ENCODE peak calls at places on chromosomes 11 and 22, in nine cellular contexts. One of them, this sample, is unnamed.
A peak's percentile ranks its signal among the peaks of the same experiment; 100 is the strongest.

GRCh38 chr11:73193251-73194033 is 24.6 kb upstream of the P2RY2 start:
- DNase-seq in ureter: no peak
- DNase-seq in AG09319: no peak
- DNase-seq in activated B cell treated with CpG ODN at 0.5 μM for 24 hours: no peak
- DNase-seq in activated CD8-positive, alpha-beta memory T cell treated with anti-CD3 and anti-CD28 coated beads for 1 hour: no peak
- DNase-seq in glutamatergic neuron: peak; percentile 9
- DNase-seq in stimulated activated CD4-positive, alpha-beta T cell treated with anti-CD3 and anti-CD28 coated beads, Interleukin-15, amount 100 ng/mL, for 24 hours: no peak
- DNase-seq in NCI-H1092: no peak
- DNase-seq in activated CD4-positive, alpha-beta memory T cell treated with anti-CD3 and anti-CD28 coated beads for 36 hours: no peak
- DNase-seq in this sample: peak; percentile 63

GRCh38 chr22:44623771-44624510 is 78.1 kb upstream of the PRR5 start:
- DNase-seq in NCI-H1092: no peak
- DNase-seq in activated CD4-positive, alpha-beta memory T cell treated with anti-CD3 and anti-CD28 coated beads for 36 hours: peak; percentile 31
- DNase-seq in activated CD8-positive, alpha-beta memory T cell treated with anti-CD3 and anti-CD28 coated beads for 1 hour: no peak
- DNase-seq in activated B cell treated with CpG ODN at 0.5 μM for 24 hours: no peak
- DNase-seq in ureter: no peak
- DNase-seq in glutamatergic neuron: peak; percentile 74
- DNase-seq in AG09319: no peak
- DNase-seq in stimulated activated CD4-positive, alpha-beta T cell treated with anti-CD3 and anti-CD28 coated beads, Interleukin-15, amount 100 ng/mL, for 24 hours: no peak
- DNase-seq in this sample: no peak

GRCh38 chr11:112279901-112280267 is 19.2 kb upstream of the PLET1 start:
- DNase-seq in ureter: peak; percentile 70
- DNase-seq in glutamatergic neuron: peak; percentile 84
- DNase-seq in NCI-H1092: peak; percentile 68
- DNase-seq in activated B cell treated with CpG ODN at 0.5 μM for 24 hours: peak; percentile 73
- DNase-seq in activated CD8-positive, alpha-beta memory T cell treated with anti-CD3 and anti-CD28 coated beads for 1 hour: peak; percentile 37
- DNase-seq in activated CD4-positive, alpha-beta memory T cell treated with anti-CD3 and anti-CD28 coated beads for 36 hours: peak; percentile 82
- DNase-seq in AG09319: no peak
- DNase-seq in stimulated activated CD4-positive, alpha-beta T cell treated with anti-CD3 and anti-CD28 coated beads, Interleukin-15, amount 100 ng/mL, for 24 hours: peak; percentile 79
- DNase-seq in this sample: peak; percentile 44

GRCh38 chr11:14251754-14252153 is 107.2 kb downstream of the RRAS2 start:
- DNase-seq in AG09319: no peak
- DNase-seq in activated CD4-positive, alpha-beta memory T cell treated with anti-CD3 and anti-CD28 coated beads for 36 hours: no peak
- DNase-seq in activated CD8-positive, alpha-beta memory T cell treated with anti-CD3 and anti-CD28 coated beads for 1 hour: no peak
- DNase-seq in glutamatergic neuron: no peak
- DNase-seq in NCI-H1092: no peak
- DNase-seq in stimulated activated CD4-positive, alpha-beta T cell treated with anti-CD3 and anti-CD28 coated beads, Interleukin-15, amount 100 ng/mL, for 24 hours: no peak
- DNase-seq in activated B cell treated with CpG ODN at 0.5 μM for 24 hours: no peak
- DNase-seq in ureter: no peak
- DNase-seq in this sample: no peak

GRCh38 chr11:61026121-61027031 is 54.9 kb downstream of the CD6 start:
- DNase-seq in NCI-H1092: no peak
- DNase-seq in glutamatergic neuron: no peak
- DNase-seq in activated CD8-positive, alpha-beta memory T cell treated with anti-CD3 and anti-CD28 coated beads for 1 hour: no peak
- DNase-seq in activated CD4-positive, alpha-beta memory T cell treated with anti-CD3 and anti-CD28 coated beads for 36 hours: peak; percentile 76
- DNase-seq in stimulated activated CD4-positive, alpha-beta T cell treated with anti-CD3 and anti-CD28 coated beads, Interleukin-15, amount 100 ng/mL, for 24 hours: peak; percentile 66
- DNase-seq in activated B cell treated with CpG ODN at 0.5 μM for 24 hours: no peak
- DNase-seq in AG09319: no peak
- DNase-seq in ureter: no peak
- DNase-seq in this sample: no peak

GRCh38 chr11:117424781-117425180 is 97.1 kb downstream of the CEP164 start:
- DNase-seq in glutamatergic neuron: no peak
- DNase-seq in ureter: no peak
- DNase-seq in AG09319: no peak
- DNase-seq in stimulated activated CD4-positive, alpha-beta T cell treated with anti-CD3 and anti-CD28 coated beads, Interleukin-15, amount 100 ng/mL, for 24 hours: no peak
- DNase-seq in activated CD8-positive, alpha-beta memory T cell treated with anti-CD3 and anti-CD28 coated beads for 1 hour: no peak
- DNase-seq in activated CD4-positive, alpha-beta memory T cell treated with anti-CD3 and anti-CD28 coated beads for 36 hours: no peak
- DNase-seq in activated B cell treated with CpG ODN at 0.5 μM for 24 hours: no peak
- DNase-seq in NCI-H1092: peak; percentile 44
- DNase-seq in this sample: no peak

GRCh38 chr11:128235446-128235845 is 351.9 kb downstream of the ETS1 start:
- DNase-seq in glutamatergic neuron: no peak
- DNase-seq in activated B cell treated with CpG ODN at 0.5 μM for 24 hours: no peak
- DNase-seq in stimulated activated CD4-positive, alpha-beta T cell treated with anti-CD3 and anti-CD28 coated beads, Interleukin-15, amount 100 ng/mL, for 24 hours: no peak
- DNase-seq in NCI-H1092: no peak
- DNase-seq in ureter: no peak
- DNase-seq in activated CD4-positive, alpha-beta memory T cell treated with anti-CD3 and anti-CD28 coated beads for 36 hours: no peak
- DNase-seq in AG09319: no peak
- DNase-seq in activated CD8-positive, alpha-beta memory T cell treated with anti-CD3 and anti-CD28 coated beads for 1 hour: no peak
- DNase-seq in this sample: no peak

GRCh38 chr11:44842219-44842618 is 108.5 kb downstream of the TP53I11 start:
- DNase-seq in AG09319: peak; percentile 59
- DNase-seq in glutamatergic neuron: no peak
- DNase-seq in activated CD4-positive, alpha-beta memory T cell treated with anti-CD3 and anti-CD28 coated beads for 36 hours: no peak
- DNase-seq in ureter: no peak
- DNase-seq in NCI-H1092: no peak
- DNase-seq in activated B cell treated with CpG ODN at 0.5 μM for 24 hours: no peak
- DNase-seq in activated CD8-positive, alpha-beta memory T cell treated with anti-CD3 and anti-CD28 coated beads for 1 hour: no peak
- DNase-seq in stimulated activated CD4-positive, alpha-beta T cell treated with anti-CD3 and anti-CD28 coated beads, Interleukin-15, amount 100 ng/mL, for 24 hours: no peak
- DNase-seq in this sample: peak; percentile 31

GRCh38 chr11:120467627-120468026 is 43.9 kb upstream of the GRIK4 start:
- DNase-seq in glutamatergic neuron: no peak
- DNase-seq in activated CD8-positive, alpha-beta memory T cell treated with anti-CD3 and anti-CD28 coated beads for 1 hour: no peak
- DNase-seq in ureter: no peak
- DNase-seq in activated B cell treated with CpG ODN at 0.5 μM for 24 hours: no peak
- DNase-seq in AG09319: no peak
- DNase-seq in stimulated activated CD4-positive, alpha-beta T cell treated with anti-CD3 and anti-CD28 coated beads, Interleukin-15, amount 100 ng/mL, for 24 hours: no peak
- DNase-seq in activated CD4-positive, alpha-beta memory T cell treated with anti-CD3 and anti-CD28 coated beads for 36 hours: no peak
- DNase-seq in NCI-H1092: no peak
- DNase-seq in this sample: peak; percentile 28

GRCh38 chr11:117314840-117315239 is 1.2 kb downstream of the BACE1 start:
- DNase-seq in AG09319: no peak
- DNase-seq in activated B cell treated with CpG ODN at 0.5 μM for 24 hours: no peak
- DNase-seq in glutamatergic neuron: no peak
- DNase-seq in activated CD8-positive, alpha-beta memory T cell treated with anti-CD3 and anti-CD28 coated beads for 1 hour: no peak
- DNase-seq in NCI-H1092: no peak
- DNase-seq in activated CD4-positive, alpha-beta memory T cell treated with anti-CD3 and anti-CD28 coated beads for 36 hours: no peak
- DNase-seq in ureter: no peak
- DNase-seq in stimulated activated CD4-positive, alpha-beta T cell treated with anti-CD3 and anti-CD28 coated beads, Interleukin-15, amount 100 ng/mL, for 24 hours: no peak
- DNase-seq in this sample: no peak

GRCh38 chr22:48531721-48532435 is 1295.8 kb downstream of the BRD1 start:
- DNase-seq in glutamatergic neuron: no peak
- DNase-seq in activated CD4-positive, alpha-beta memory T cell treated with anti-CD3 and anti-CD28 coated beads for 36 hours: no peak
- DNase-seq in NCI-H1092: no peak
- DNase-seq in AG09319: no peak
- DNase-seq in ureter: no peak
- DNase-seq in activated B cell treated with CpG ODN at 0.5 μM for 24 hours: no peak
- DNase-seq in activated CD8-positive, alpha-beta memory T cell treated with anti-CD3 and anti-CD28 coated beads for 1 hour: no peak
- DNase-seq in stimulated activated CD4-positive, alpha-beta T cell treated with anti-CD3 and anti-CD28 coated beads, Interleukin-15, amount 100 ng/mL, for 24 hours: no peak
- DNase-seq in this sample: no peak

GRCh38 chr11:72224587-72225410 is at the start of gene INPPL1:
- DNase-seq in ureter: peak; percentile 66
- DNase-seq in stimulated activated CD4-positive, alpha-beta T cell treated with anti-CD3 and anti-CD28 coated beads, Interleukin-15, amount 100 ng/mL, for 24 hours: peak; percentile 63
- DNase-seq in glutamatergic neuron: peak; percentile 41
- DNase-seq in activated CD4-positive, alpha-beta memory T cell treated with anti-CD3 and anti-CD28 coated beads for 36 hours: peak; percentile 57
- DNase-seq in activated CD8-positive, alpha-beta memory T cell treated with anti-CD3 and anti-CD28 coated beads for 1 hour: no peak
- DNase-seq in AG09319: no peak
- DNase-seq in activated B cell treated with CpG ODN at 0.5 μM for 24 hours: peak; percentile 46
- DNase-seq in NCI-H1092: no peak
- DNase-seq in this sample: peak; percentile 37